ENCODE peak calls at places on chromosomes 6 and 20, in six cellular contexts. P is stimulated activated CD4-positive, alpha-beta T cell treated with anti-CD3 and anti-CD28 coated beads, Interleukin-12 subunit alpha, Interleukin-12 subunit beta, amount 100 ng/mL, for 4 hours; F is WTC11; Q is CD4-positive, alpha-beta T cell; A is GDM1; N is left kidney. Y is an unnamed sample.

GRCh38 chr20:50666709-50667310 is 24.5 kb downstream of the RIPOR3 start:
- DNase-seq in A (no peak), F (no peak), N (peak), Q (no peak), P (no peak), Y (no peak)

GRCh38 chr6:122736606-122737005 is 42.9 kb upstream of the FABP7 start:
- DNase-seq in P (no peak), F (no peak), Q (no peak), A (no peak), N (no peak), Y (no peak)

GRCh38 chr6:159692303-159693127 is 526 bp downstream of the SOD2 start:
- DNase-seq in F (peak), Q (peak), P (peak), N (peak), A (no peak), Y (no peak)

GRCh38 chr20:9035129-9035528 is 33.8 kb upstream of the PLCB4 start:
- DNase-seq in P (no peak), Q (no peak), F (no peak), A (no peak), N (no peak), Y (no peak)

GRCh38 chr20:3115190-3116107 is 30.9 kb upstream of the AVP start:
- DNase-seq in N (peak), Q (peak), A (no peak), P (peak), F (peak), Y (peak)

GRCh38 chr20:18401305-18401704 is 65.5 kb downstream of the DZANK1 start:
- DNase-seq in A (no peak), Q (no peak), F (no peak), N (no peak), P (no peak), Y (no peak)

GRCh38 chr6:101883398-101883975 is 490.0 kb downstream of the GRIK2 start:
- DNase-seq in N (no peak), F (no peak), P (no peak), A (no peak), Q (no peak), Y (no peak)

GRCh38 chr6:98944598-98945011 is 3.1 kb downstream of the FBXL4 start:
- DNase-seq in N (no peak), F (no peak), Q (no peak), A (no peak), P (no peak), Y (no peak)

GRCh38 chr6:137848672-137849071 is 18.4 kb upstream of the TNFAIP3 start:
- DNase-seq in A (no peak), N (no peak), Q (no peak), P (no peak), F (no peak), Y (no peak)

GRCh38 chr20:44701116-44701865 is 13.9 kb upstream of the CCN5 start:
- DNase-seq in N (peak), F (peak), A (no peak), Q (no peak), P (no peak), Y (no peak)

GRCh38 chr6:6332873-6333272 is 12.4 kb upstream of the F13A1 start:
- DNase-seq in Q (no peak), F (no peak), N (no peak), P (no peak), A (no peak), Y (no peak)

GRCh38 chr6:167350731-167351655 is 26.1 kb downstream of the TTLL2 start:
- DNase-seq in A (no peak), P (peak), N (peak), Q (peak), F (peak), Y (peak)

GRCh38 chr20:1757606-1758507 is 100.3 kb upstream of the SIRPG start:
- DNase-seq in Q (no peak), P (no peak), F (no peak), A (no peak), N (peak), Y (no peak)

GRCh38 chr6:2744206-2744771 is 6.4 kb downstream of the MYLK4 start:
- DNase-seq in A (no peak), P (no peak), N (peak), Q (no peak), F (no peak), Y (no peak)

GRCh38 chr6:89471287-89471867 is 38.4 kb downstream of the ANKRD6 start:
- DNase-seq in Q (no peak), F (no peak), A (no peak), N (peak), P (no peak), Y (no peak)

GRCh38 chr20:41171736-41172295 is 34.5 kb downstream of the PLCG1 start:
- DNase-seq in Q (no peak), A (no peak), P (no peak), F (no peak), N (no peak), Y (no peak)

GRCh38 chr6:31378062-31378720 is 21.2 kb upstream of the HLA-B start:
- DNase-seq in A (no peak), P (no peak), F (no peak), Q (no peak), N (no peak), Y (no peak)

GRCh38 chr6:26216015-26216885 is 129.0 kb downstream of the HFE start:
- DNase-seq in P (peak), A (peak), F (no peak), N (peak), Q (peak), Y (no peak)

GRCh38 chr6:99745651-99746050 is 139.0 kb downstream of the PRDM13 start:
- DNase-seq in P (no peak), N (no peak), A (no peak), Q (no peak), F (no peak), Y (no peak)

GRCh38 chr6:33080127-33081089 is 4.6 kb downstream of the HLA-DPB1 start:
- DNase-seq in F (peak), P (no peak), A (no peak), Q (no peak), N (peak), Y (peak)

GRCh38 chr20:25504366-25505135 is 80.8 kb downstream of the NINL start:
- DNase-seq in Q (no peak), P (no peak), N (no peak), A (no peak), F (no peak), Y (no peak)

GRCh38 chr6:69089539-69089938 is 454.5 kb downstream of the ADGRB3 start:
- DNase-seq in N (no peak), F (no peak), Q (no peak), A (no peak), P (no peak), Y (no peak)

GRCh38 chr6:110529355-110529754 is 52.9 kb upstream of the SLC22A16 start:
- DNase-seq in N (no peak), A (peak), F (no peak), P (no peak), Q (no peak), Y (no peak)

GRCh38 chr20:34271961-34272360 is 30.7 kb downstream of the ASIP start:
- DNase-seq in P (no peak), Q (no peak), N (no peak), A (no peak), F (no peak), Y (no peak)

GRCh38 chr6:138331444-138331843 is 46.3 kb upstream of the SMIM28 start:
- DNase-seq in P (no peak), F (no peak), N (no peak), A (no peak), Q (no peak), Y (peak)

GRCh38 chr6:158536891-158537798 is 22.7 kb upstream of the TMEM181 start:
- DNase-seq in Q (peak), P (no peak), F (peak), A (no peak), N (peak), Y (no peak)

GRCh38 chr20:5402903-5403531 is 86.3 kb upstream of the PROKR2 start:
- DNase-seq in F (peak), P (no peak), N (peak), A (peak), Q (no peak), Y (peak)

GRCh38 chr6:152453421-152453820 is 183.7 kb downstream of the SYNE1 start:
- DNase-seq in P (no peak), N (no peak), A (no peak), F (no peak), Q (no peak), Y (no peak)